ENCODE peak calls at places on chromosomes 1 and 21, in six cellular contexts. P, K, W, T, C and X are unnamed samples.
A peak's percentile ranks its signal among the peaks of the same experiment; 100 is the strongest.

GRCh38 chr1:161207173-161207572 is 5.0 kb downstream of the NDUFS2 start:
- DNase-seq in P (no peak), K (peak; percentile 94), W (no peak), T (no peak), C (no peak), X (no peak)

GRCh38 chr1:11893907-11894251 is 32.3 kb downstream of the KIAA2013 start:
- DNase-seq in P (peak; percentile 46), K (peak; percentile 55), W (peak; percentile 66), T (peak; percentile 78), C (peak; percentile 89), X (peak; percentile 29)

GRCh38 chr1:185200889-185201288 is 43.9 kb downstream of the SWT1 start:
- DNase-seq in P (no peak), K (no peak), W (no peak), T (no peak), C (no peak), X (no peak)

GRCh38 chr1:26335774-26336476 is 18.0 kb downstream of the CRYBG2 start:
- DNase-seq in P (no peak), K (no peak), W (no peak), T (no peak), C (no peak), X (no peak)

GRCh38 chr1:11851171-11851570 is 3.6 kb upstream of the NPPA start:
- DNase-seq in P (no peak), K (no peak), W (no peak), T (no peak), C (no peak), X (no peak)

GRCh38 chr21:46096997-46097825 is 701 bp upstream of the COL6A2 start:
- DNase-seq in P (no peak), K (no peak), W (no peak), T (peak; percentile 29), C (peak; percentile 18), X (no peak)

GRCh38 chr1:247857069-247857985 is at the start of gene TRIM58:
- DNase-seq in P (no peak), K (peak; percentile 16), W (no peak), T (peak; percentile 32), C (peak; percentile 30), X (no peak)

GRCh38 chr1:186849271-186849671 is 20.5 kb downstream of the PLA2G4A start:
- DNase-seq in P (no peak), K (no peak), W (no peak), T (no peak), C (no peak), X (no peak)

GRCh38 chr1:246001821-246002220 is 505.3 kb downstream of the SMYD3 start:
- DNase-seq in P (peak; percentile 20), K (peak; percentile 89), W (no peak), T (no peak), C (no peak), X (no peak)